ENCODE peak calls at places on chromosomes 11 and 22, in ten cellular contexts. V is GM03348; N is uterus; M is thoracic aorta; X is adrenal gland; S is heart left ventricle; T is brain microvascular endothelial cell; E is AG08395; A is mesendoderm; K is stimulated activated CD4-positive, alpha-beta T cell treated with anti-CD3 and anti-CD28 coated beads, Interleukin-2, amount 100 ng/mL, for 48 hours. O is an unnamed sample.

GRCh38 chr22:24494535-24495364 is at the start of gene UPB1:
- DNase-seq in V (peak; percentile 27), N (no peak), M (no peak), X (no peak), S (no peak), T (no peak), E (no peak), A (no peak), K (no peak), O (no peak)

GRCh38 chr11:124875401-124875800 is 10.2 kb downstream of the ROBO3 start:
- DNase-seq in V (no peak), N (no peak), M (no peak), X (no peak), S (no peak), T (no peak), E (no peak), A (no peak), K (no peak), O (no peak)

GRCh38 chr11:127017482-127017881 is 16.9 kb upstream of the KIRREL3 start:
- DNase-seq in V (peak; percentile 81), N (no peak), M (no peak), X (no peak), S (no peak), T (peak; percentile 60), E (peak; percentile 93), A (peak; percentile 67), K (no peak), O (no peak)

GRCh38 chr11:37450613-37451012 is 852.6 kb upstream of the RAG2 start:
- DNase-seq in V (no peak), N (no peak), M (no peak), X (no peak), S (no peak), T (no peak), E (no peak), A (no peak), K (no peak), O (no peak)

GRCh38 chr11:118884613-118885274 is 1.1 kb downstream of the CXCR5 start:
- DNase-seq in V (no peak), N (no peak), M (no peak), X (no peak), S (no peak), T (no peak), E (no peak), A (peak; percentile 44), K (no peak), O (no peak)

GRCh38 chr11:31512117-31512516 is 2.5 kb downstream of the ELP4 start:
- DNase-seq in V (no peak), N (no peak), M (no peak), X (no peak), S (no peak), T (no peak), E (no peak), A (no peak), K (no peak), O (no peak)

GRCh38 chr11:115672999-115673411 is 168.8 kb upstream of the CADM1 start:
- DNase-seq in V (no peak), N (peak; percentile 51), M (no peak), X (peak; percentile 20), S (peak; percentile 58), T (no peak), E (peak; percentile 90), A (no peak), K (no peak), O (no peak)

GRCh38 chr11:60208146-60208895 is 25.4 kb upstream of the MS4A6A start:
- DNase-seq in V (no peak), N (no peak), M (no peak), X (no peak), S (no peak), T (no peak), E (no peak), A (no peak), K (no peak), O (no peak)

GRCh38 chr11:32071811-32072210 is 19.1 kb upstream of the RCN1 start:
- DNase-seq in V (peak; percentile 82), N (no peak), M (no peak), X (no peak), S (no peak), T (peak; percentile 63), E (peak; percentile 86), A (peak; percentile 54), K (no peak), O (no peak)